ENCODE peak calls at places on chromosomes 2 and 18, in eight cellular contexts. X, P, U, Z, S, O, A and V are unnamed samples.

GRCh38 chr2:20634430-20635095 is 16.3 kb downstream of the HS1BP3 start:
- DNase-seq in X (peak), P (peak), U (no peak), Z (no peak), S (peak), O (peak), A (no peak), V (peak)

GRCh38 chr2:101517753-101518152 is 42.8 kb upstream of the RFX8 start:
- DNase-seq in X (no peak), P (peak), U (no peak), Z (no peak), S (peak), O (peak), A (no peak), V (peak)

GRCh38 chr2:88307817-88308216 is 137.7 kb downstream of the THNSL2 start:
- DNase-seq in X (no peak), P (peak), U (no peak), Z (no peak), S (no peak), O (no peak), A (peak), V (no peak)

GRCh38 chr18:72194072-72194471 is 350.1 kb downstream of the CBLN2 start:
- DNase-seq in X (no peak), P (no peak), U (no peak), Z (no peak), S (no peak), O (no peak), A (no peak), V (no peak)

GRCh38 chr18:44899832-44900231 is 219.1 kb downstream of the SETBP1 start:
- DNase-seq in X (no peak), P (no peak), U (no peak), Z (no peak), S (no peak), O (no peak), A (no peak), V (no peak)

GRCh38 chr2:101112772-101113157 is 38.4 kb downstream of the TBC1D8 start:
- DNase-seq in X (no peak), P (no peak), U (no peak), Z (no peak), S (no peak), O (no peak), A (no peak), V (no peak)

GRCh38 chr18:10040287-10041011 is 126.6 kb downstream of the VAPA start:
- DNase-seq in X (no peak), P (peak), U (no peak), Z (no peak), S (no peak), O (no peak), A (no peak), V (peak)

GRCh38 chr2:113964436-113964835 is 74.5 kb downstream of the ACTR3 start:
- DNase-seq in X (no peak), P (no peak), U (no peak), Z (no peak), S (no peak), O (no peak), A (no peak), V (no peak)

GRCh38 chr2:71070294-71071025 is 2.0 kb downstream of the NAGK start:
- DNase-seq in X (no peak), P (peak), U (no peak), Z (no peak), S (peak), O (peak), A (no peak), V (peak)

GRCh38 chr18:22813648-22814328 is 119.3 kb upstream of the RBBP8 start:
- DNase-seq in X (no peak), P (peak), U (no peak), Z (no peak), S (peak), O (no peak), A (peak), V (peak)

GRCh38 chr2:42794271-42795046 is 2.1 kb upstream of the HAAO start:
- DNase-seq in X (no peak), P (peak), U (no peak), Z (no peak), S (no peak), O (peak), A (no peak), V (peak)

GRCh38 chr2:1829831-1830230 is 85.5 kb upstream of the PXDN start:
- DNase-seq in X (no peak), P (no peak), U (no peak), Z (no peak), S (no peak), O (peak), A (no peak), V (no peak)

GRCh38 chr2:181123798-181124217 is 143.4 kb downstream of the UBE2E3 start:
- DNase-seq in X (no peak), P (peak), U (no peak), Z (no peak), S (peak), O (no peak), A (peak), V (peak)

GRCh38 chr2:235701206-235701605 is 207.4 kb downstream of the AGAP1 start:
- DNase-seq in X (peak), P (no peak), U (no peak), Z (no peak), S (no peak), O (no peak), A (no peak), V (no peak)

GRCh38 chr2:101152195-101153076 is 1.3 kb upstream of the TBC1D8 start:
- DNase-seq in X (peak), P (peak), U (no peak), Z (peak), S (peak), O (no peak), A (peak), V (peak)

GRCh38 chr18:39806519-39806918 is 2148.5 kb upstream of the PIK3C3 start:
- DNase-seq in X (no peak), P (peak), U (no peak), Z (no peak), S (peak), O (no peak), A (no peak), V (peak)

GRCh38 chr18:6054443-6054842 is 159.1 kb upstream of the TMEM200C start:
- DNase-seq in X (no peak), P (no peak), U (no peak), Z (no peak), S (no peak), O (no peak), A (no peak), V (no peak)

GRCh38 chr2:240624011-240624949 is 1.0 kb upstream of the GPR35 start:
- DNase-seq in X (peak), P (no peak), U (no peak), Z (peak), S (no peak), O (peak), A (no peak), V (no peak)

GRCh38 chr2:231764752-231765151 is 16.3 kb downstream of the PDE6D start:
- DNase-seq in X (no peak), P (no peak), U (no peak), Z (no peak), S (no peak), O (no peak), A (no peak), V (no peak)

GRCh38 chr2:208025814-208026184 is 472 bp upstream of the PLEKHM3 start:
- DNase-seq in X (no peak), P (no peak), U (no peak), Z (peak), S (no peak), O (no peak), A (no peak), V (no peak)

GRCh38 chr2:74836675-74837401 is 2.9 kb downstream of the HK2 start:
- DNase-seq in X (peak), P (no peak), U (no peak), Z (no peak), S (no peak), O (no peak), A (no peak), V (no peak)
- TF ChIP-seq CTCF in X (no peak), P (no peak), U (no peak), Z (no peak), S (no peak), O (no peak), A (no peak), V (no peak)

GRCh38 chr2:10028407-10028987 is 14.9 kb upstream of the KLF11 start:
- DNase-seq in X (no peak), P (no peak), U (no peak), Z (no peak), S (no peak), O (peak), A (no peak), V (no peak)
- H3K4me3 ChIP-seq in X (no peak), P (no peak), U (no peak), Z (no peak), S (no peak), O (no peak), A (no peak), V (no peak)

GRCh38 chr2:212530373-212530772 is 8.2 kb downstream of the ERBB4 start:
- DNase-seq in X (no peak), P (no peak), U (no peak), Z (no peak), S (no peak), O (no peak), A (no peak), V (no peak)

GRCh38 chr2:212531499-212531898 is 7.1 kb downstream of the ERBB4 start:
- DNase-seq in X (no peak), P (no peak), U (no peak), Z (no peak), S (no peak), O (no peak), A (no peak), V (no peak)

GRCh38 chr2:212532087-212532486 is 6.5 kb downstream of the ERBB4 start:
- DNase-seq in X (no peak), P (no peak), U (no peak), Z (no peak), S (no peak), O (no peak), A (no peak), V (no peak)

GRCh38 chr2:212530991-212531390 is 7.6 kb downstream of the ERBB4 start:
- DNase-seq in X (no peak), P (no peak), U (no peak), Z (no peak), S (no peak), O (no peak), A (no peak), V (no peak)

GRCh38 chr2:212532585-212532984 is 6.0 kb downstream of the ERBB4 start:
- DNase-seq in X (no peak), P (no peak), U (no peak), Z (no peak), S (no peak), O (no peak), A (no peak), V (no peak)
- TF ChIP-seq CTCF in X (no peak), P (no peak), U (no peak), Z (no peak), S (no peak), O (no peak), A (peak), V (no peak)

DNA sequence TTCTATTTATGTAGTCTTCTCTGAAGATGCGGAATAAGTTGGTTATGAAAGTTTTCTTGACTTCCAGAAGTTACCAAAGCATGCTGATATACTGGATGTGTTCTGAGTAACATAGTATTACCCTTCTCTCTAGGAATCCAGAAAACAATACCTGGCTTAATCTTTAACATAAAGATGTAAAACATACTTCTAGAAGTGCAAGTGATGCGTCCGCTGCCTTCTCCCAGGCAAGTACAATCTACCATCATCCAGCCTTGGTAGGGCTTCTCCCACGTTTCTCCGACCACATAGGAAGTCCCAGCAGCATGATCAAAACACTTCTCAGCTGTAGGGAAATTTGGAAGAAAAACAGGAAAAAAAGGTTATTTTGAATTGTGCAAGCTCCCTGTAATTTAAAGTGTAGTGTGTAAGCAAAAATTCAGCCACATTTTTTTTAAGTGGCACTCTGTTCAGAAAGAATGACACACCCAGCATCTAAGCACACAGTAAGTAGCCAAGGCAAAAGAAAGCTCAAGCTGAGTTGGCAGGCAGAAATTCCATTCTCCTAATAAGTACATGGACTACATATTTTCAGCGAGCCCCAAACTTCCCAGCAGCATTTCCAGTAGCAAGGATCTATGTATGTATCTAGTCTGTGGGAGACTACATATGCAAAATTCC is 5.2 kb downstream of the FN1 start:
- DNase-seq in X (no peak), P (peak), U (peak), Z (no peak), S (peak), O (peak), A (no peak), V (peak)
- H3K4me3 ChIP-seq in X (peak), P (peak), U (peak), Z (no peak), S (peak), O (peak), A (no peak), V (peak)

GRCh38 chr2:215611609-215612386 is 175.9 kb upstream of the FN1 start:
- DNase-seq in X (no peak), P (no peak), U (no peak), Z (no peak), S (no peak), O (no peak), A (no peak), V (no peak)
- TF ChIP-seq CTCF in X (no peak), P (no peak), U (no peak), Z (no peak), S (no peak), O (no peak), A (no peak), V (no peak)